ENCODE peak calls at places on chromosome 21, in four cellular contexts. One of them, this sample, is unnamed.

GRCh38 chr21:15283789-15284188 is 219.0 kb upstream of the NRIP1 start:
- DNase-seq in IMR-90: no peak
- DNase-seq in adrenal gland: no peak
- DNase-seq in breast epithelium: no peak
- DNase-seq in this sample: no peak

GRCh38 chr21:31909772-31910470 is 37.1 kb downstream of the HUNK start:
- DNase-seq in IMR-90: no peak
- DNase-seq in adrenal gland: no peak
- DNase-seq in breast epithelium: no peak
- DNase-seq in this sample: no peak

GRCh38 chr21:37522641-37523295 is 156.2 kb downstream of the DYRK1A start:
- DNase-seq in IMR-90: no peak
- DNase-seq in adrenal gland: no peak
- DNase-seq in breast epithelium: no peak
- DNase-seq in this sample: no peak

GRCh38 chr21:46393941-46394818 is 64.5 kb upstream of the DIP2A start:
- DNase-seq in IMR-90: no peak
- DNase-seq in adrenal gland: peak; percentile 57
- DNase-seq in breast epithelium: no peak
- DNase-seq in this sample: no peak

GRCh38 chr21:38048241-38048640 is 132.0 kb upstream of the KCNJ6 start:
- DNase-seq in IMR-90: no peak
- DNase-seq in adrenal gland: no peak
- DNase-seq in breast epithelium: no peak
- DNase-seq in this sample: no peak

GRCh38 chr21:15415541-15416261 is 314.1 kb upstream of the USP25 start:
- DNase-seq in IMR-90: no peak
- DNase-seq in adrenal gland: no peak
- DNase-seq in breast epithelium: no peak
- DNase-seq in this sample: no peak

GRCh38 chr21:10641107-10641506 is 119.7 kb downstream of the TPTE start:
- DNase-seq in IMR-90: no peak
- DNase-seq in adrenal gland: no peak
- DNase-seq in breast epithelium: no peak
- DNase-seq in this sample: no peak

GRCh38 chr21:15804247-15804985 is 74.6 kb downstream of the USP25 start:
- DNase-seq in IMR-90: no peak
- DNase-seq in adrenal gland: no peak
- DNase-seq in breast epithelium: no peak
- DNase-seq in this sample: no peak

GRCh38 chr21:46110499-46111192 is 12.7 kb downstream of the COL6A2 start:
- DNase-seq in IMR-90: no peak
- DNase-seq in adrenal gland: no peak
- DNase-seq in breast epithelium: peak; percentile 32
- DNase-seq in this sample: peak; percentile 25

GRCh38 chr21:39066829-39067785 is 116.1 kb downstream of the PSMG1 start:
- DNase-seq in IMR-90: no peak
- DNase-seq in adrenal gland: no peak
- DNase-seq in breast epithelium: no peak
- DNase-seq in this sample: no peak

GRCh38 chr21:22880573-22880972 is 1882.4 kb downstream of the NCAM2 start:
- DNase-seq in IMR-90: no peak
- DNase-seq in adrenal gland: no peak
- DNase-seq in breast epithelium: no peak
- DNase-seq in this sample: no peak

GRCh38 chr21:33894736-33895288 is 20.8 kb downstream of the ATP5PO start:
- DNase-seq in IMR-90: peak; percentile 89
- DNase-seq in adrenal gland: peak; percentile 85
- DNase-seq in breast epithelium: peak; percentile 35
- DNase-seq in this sample: peak; percentile 51

GRCh38 chr21:38813554-38813953 is 7.8 kb downstream of the ETS2 start:
- DNase-seq in IMR-90: no peak
- DNase-seq in adrenal gland: no peak
- DNase-seq in breast epithelium: no peak
- DNase-seq in this sample: no peak

GRCh38 chr21:46322351-46323226 is 1.1 kb downstream of the C21orf58 start:
- DNase-seq in IMR-90: peak; percentile 47
- DNase-seq in adrenal gland: no peak
- DNase-seq in breast epithelium: no peak
- DNase-seq in this sample: no peak

GRCh38 chr21:39055167-39055767 is 128.0 kb downstream of the PSMG1 start:
- DNase-seq in IMR-90: no peak
- DNase-seq in adrenal gland: no peak
- DNase-seq in breast epithelium: no peak
- DNase-seq in this sample: no peak

GRCh38 chr21:15441060-15441493 is 288.7 kb upstream of the USP25 start:
- DNase-seq in IMR-90: no peak
- DNase-seq in adrenal gland: no peak
- DNase-seq in breast epithelium: no peak
- DNase-seq in this sample: no peak

GRCh38 chr21:46108827-46109226 is 10.9 kb downstream of the COL6A2 start:
- DNase-seq in IMR-90: no peak
- DNase-seq in adrenal gland: no peak
- DNase-seq in breast epithelium: peak; percentile 10
- DNase-seq in this sample: no peak

GRCh38 chr21:32113486-32113885 is 165.4 kb downstream of the MIS18A start:
- DNase-seq in IMR-90: no peak
- DNase-seq in adrenal gland: no peak
- DNase-seq in breast epithelium: no peak
- DNase-seq in this sample: no peak

GRCh38 chr21:27954806-27955205 is 987.9 kb upstream of the ADAMTS5 start:
- DNase-seq in IMR-90: peak; percentile 71
- DNase-seq in adrenal gland: no peak
- DNase-seq in breast epithelium: no peak
- DNase-seq in this sample: no peak

GRCh38 chr21:38460171-38460742 is 38.0 kb downstream of the ERG start:
- DNase-seq in IMR-90: peak; percentile 12
- DNase-seq in adrenal gland: peak; percentile 20
- DNase-seq in breast epithelium: no peak
- DNase-seq in this sample: no peak

GRCh38 chr21:45984584-45985095 is 3.1 kb downstream of the COL6A1 start:
- DNase-seq in IMR-90: no peak
- DNase-seq in adrenal gland: no peak
- DNase-seq in breast epithelium: no peak
- DNase-seq in this sample: no peak

GRCh38 chr21:45990049-45990711 is 8.6 kb downstream of the COL6A1 start:
- DNase-seq in IMR-90: no peak
- DNase-seq in adrenal gland: peak; percentile 5
- DNase-seq in breast epithelium: no peak
- DNase-seq in this sample: no peak

GRCh38 chr21:27269646-27270045 is 302.8 kb upstream of the ADAMTS5 start:
- DNase-seq in IMR-90: peak; percentile 97
- DNase-seq in adrenal gland: no peak
- DNase-seq in breast epithelium: no peak
- DNase-seq in this sample: no peak

GRCh38 chr21:28018213-28018612 is 974.5 kb downstream of the LTN1 start:
- DNase-seq in IMR-90: no peak
- DNase-seq in adrenal gland: no peak
- DNase-seq in breast epithelium: no peak
- DNase-seq in this sample: no peak

DNA sequence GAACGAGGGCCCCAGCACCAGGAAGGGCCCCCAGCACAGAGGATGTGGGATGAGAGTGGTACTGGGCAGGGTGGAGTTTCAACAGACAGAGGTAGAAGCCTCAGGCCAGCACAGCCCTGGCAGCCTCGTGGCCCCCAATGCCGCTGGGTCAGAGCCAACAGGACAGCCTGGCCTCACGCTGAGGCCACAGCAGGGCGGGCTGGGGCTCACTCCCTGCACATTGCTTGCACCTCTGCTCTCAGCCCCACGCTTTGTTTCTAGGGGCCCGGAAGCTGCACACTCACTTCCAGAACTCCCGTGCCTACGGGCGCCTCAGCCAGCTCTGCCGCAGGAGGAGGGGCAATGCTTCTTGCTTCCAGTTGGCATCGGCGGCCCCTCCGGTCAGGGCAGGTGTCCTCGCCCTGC is 72.9 kb downstream of the SIK1 start:
- DNase-seq in IMR-90: no peak
- DNase-seq in adrenal gland: no peak
- DNase-seq in breast epithelium: no peak
- DNase-seq in this sample: no peak
- H3K4me1 ChIP-seq in IMR-90: no peaks in the 10 kb centered on the region
- H3K4me1 ChIP-seq in adrenal gland: no peaks in the 10 kb centered on the region
- H3K4me1 ChIP-seq in breast epithelium: no peaks in the 10 kb centered on the region
- H3K4me1 ChIP-seq in this sample: no peaks in the 10 kb centered on the region

GRCh38 chr21:36322083-36322424 is 2.1 kb downstream of the MORC3 start:
- DNase-seq in IMR-90: no peak
- DNase-seq in adrenal gland: no peak
- DNase-seq in breast epithelium: no peak
- DNase-seq in this sample: no peak

GRCh38 chr21:36319767-36320420 is at the start of gene MORC3:
- DNase-seq in IMR-90: peak; percentile 99
- DNase-seq in adrenal gland: peak; percentile 97
- DNase-seq in breast epithelium: peak; percentile 98
- DNase-seq in this sample: peak; percentile 95

GRCh38 chr21:36323032-36323431 is 3.0 kb downstream of the MORC3 start:
- DNase-seq in IMR-90: peak; percentile 20
- DNase-seq in adrenal gland: no peak
- DNase-seq in breast epithelium: no peak
- DNase-seq in this sample: no peak

GRCh38 chr21:36321325-36322082 is 1.5 kb downstream of the MORC3 start:
- DNase-seq in IMR-90: peak; percentile 35
- DNase-seq in adrenal gland: no peak
- DNase-seq in breast epithelium: no peak
- DNase-seq in this sample: no peak

DNA sequence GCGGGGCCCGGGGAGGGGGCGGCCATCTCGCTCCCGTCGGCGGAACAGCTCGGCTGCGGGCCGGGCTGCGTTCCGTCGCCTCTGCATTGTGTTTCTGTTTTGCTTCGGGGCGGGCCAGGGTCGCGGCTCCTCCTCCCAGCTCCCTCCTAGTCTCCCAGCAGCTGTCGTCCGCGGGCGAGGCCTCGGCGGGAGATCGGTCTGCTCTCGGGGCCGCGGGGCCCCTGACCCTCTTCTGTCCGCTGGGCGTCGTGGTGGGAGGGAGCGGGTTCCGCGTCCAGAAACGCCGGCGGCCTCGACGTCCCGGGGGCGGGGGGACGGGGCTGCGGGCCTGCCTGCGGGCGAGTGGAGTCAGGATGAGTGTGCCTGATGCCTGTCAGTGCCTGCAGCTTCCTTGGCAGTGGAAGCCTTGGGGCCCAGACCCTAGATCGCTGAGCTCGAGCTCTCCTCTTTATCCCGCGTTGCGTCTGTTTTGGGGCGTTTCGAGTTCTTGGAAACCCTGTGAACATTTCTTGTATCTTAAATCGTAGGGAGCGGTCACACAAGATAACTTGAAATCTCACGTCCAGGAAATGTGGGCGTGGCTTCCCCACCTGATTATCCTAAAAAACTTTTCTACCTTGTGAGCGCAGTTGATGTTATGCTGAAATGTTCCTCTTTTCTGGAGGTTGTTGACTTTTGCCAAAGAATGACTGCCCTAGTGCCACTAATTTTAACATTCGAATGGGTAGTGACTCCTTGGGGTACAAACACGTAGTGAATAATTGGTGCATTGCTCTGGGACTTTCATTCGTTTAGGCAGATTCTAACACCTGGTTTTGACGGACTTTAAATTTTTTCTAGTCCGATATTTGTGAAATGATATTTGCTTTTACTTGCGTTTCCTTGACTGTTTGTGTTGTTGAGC is 676 bp downstream of the MORC3 start:
- DNase-seq in IMR-90: peak; percentile 73
- DNase-seq in adrenal gland: peak; percentile 82
- DNase-seq in breast epithelium: peak; percentile 51
- DNase-seq in this sample: peak; percentile 71
- TF ChIP-seq POLR2A in IMR-90: peak; percentile 20
- TF ChIP-seq POLR2A in adrenal gland: peak; percentile 9
- TF ChIP-seq POLR2A in breast epithelium: no peak
- TF ChIP-seq POLR2A in this sample: peak; percentile 8

GRCh38 chr21:29674343-29674742 is 265.5 kb downstream of the GRIK1 start:
- DNase-seq in IMR-90: no peak
- DNase-seq in adrenal gland: no peak
- DNase-seq in breast epithelium: no peak
- DNase-seq in this sample: no peak

GRCh38 chr21:29677326-29677725 is 262.5 kb downstream of the GRIK1 start:
- DNase-seq in IMR-90: no peak
- DNase-seq in adrenal gland: no peak
- DNase-seq in breast epithelium: no peak
- DNase-seq in this sample: no peak

GRCh38 chr21:29678616-29679015 is 261.2 kb downstream of the GRIK1 start:
- DNase-seq in IMR-90: no peak
- DNase-seq in adrenal gland: no peak
- DNase-seq in breast epithelium: no peak
- DNase-seq in this sample: no peak

GRCh38 chr21:29673096-29673610 is 266.6 kb downstream of the GRIK1 start:
- DNase-seq in IMR-90: no peak
- DNase-seq in adrenal gland: no peak
- DNase-seq in breast epithelium: no peak
- DNase-seq in this sample: no peak

GRCh38 chr21:29676395-29676794 is 263.4 kb downstream of the GRIK1 start:
- DNase-seq in IMR-90: no peak
- DNase-seq in adrenal gland: no peak
- DNase-seq in breast epithelium: no peak
- DNase-seq in this sample: no peak
- H3K27ac ChIP-seq in IMR-90: no peak overlapping the region
- H3K27ac ChIP-seq in adrenal gland: no peak overlapping the region
- H3K27ac ChIP-seq in breast epithelium: no peak overlapping the region
- H3K27ac ChIP-seq in this sample: no peak overlapping the region

GRCh38 chr21:25734654-25735220 is at the start of the genes ATP5PF and GABPA:
- DNase-seq in IMR-90: peak; percentile 99
- DNase-seq in adrenal gland: peak; percentile 97
- DNase-seq in breast epithelium: peak; percentile 97
- DNase-seq in this sample: peak; percentile 97
- H3K4me1 ChIP-seq in IMR-90: no peaks in the 10 kb centered on the region
- H3K4me1 ChIP-seq in adrenal gland: peaks cover 30% of the 10 kb centered on the region
- H3K4me1 ChIP-seq in breast epithelium: peaks cover 5% of the 10 kb centered on the region
- H3K4me1 ChIP-seq in this sample: peaks cover 60% of the 10 kb centered on the region

This sample was measured in gastrocnemius medialis.